ENCODE peak calls at places on chromosomes 3 and 15, in six cellular contexts. L is K562, U is HepG2, Q is SK-N-SH, G is GM12878, M is H1. S is an unnamed sample.

GRCh38 chr3:56055616-56056350 is 412.5 kb downstream of the ERC2 start:
- DNase-seq in L (no peak), U (no peak), Q (no peak), G (no peak), M (no peak), S (no peak)

GRCh38 chr3:63473641-63474166 is 178.8 kb upstream of the SNTN start:
- DNase-seq in L (no peak), U (no peak), Q (no peak), G (no peak), M (no peak), S (no peak)

GRCh38 chr3:159860727-159861126 is 127.9 kb upstream of the IL12A start:
- DNase-seq in L (no peak), U (no peak), Q (no peak), G (no peak), M (no peak), S (peak; percentile 32)

GRCh38 chr15:76209523-76209922 is 101.7 kb downstream of the ETFA start:
- DNase-seq in L (no peak), U (no peak), Q (no peak), G (no peak), M (no peak), S (no peak)

GRCh38 chr15:88018865-88019626 is 237.5 kb downstream of the NTRK3 start:
- DNase-seq in L (no peak), U (no peak), Q (no peak), G (no peak), M (no peak), S (no peak)

GRCh38 chr3:147419062-147419701 is 10.0 kb downstream of the ZIC1 start:
- DNase-seq in L (peak; percentile 73), U (no peak), Q (peak; percentile 65), G (no peak), M (peak; percentile 94), S (no peak)

GRCh38 chr15:70533931-70534742 is 229.2 kb downstream of the UACA start:
- DNase-seq in L (no peak), U (no peak), Q (no peak), G (no peak), M (peak; percentile 7), S (no peak)

GRCh38 chr3:85255954-85256353 is 297.2 kb downstream of the CADM2 start:
- DNase-seq in L (no peak), U (no peak), Q (no peak), G (no peak), M (no peak), S (no peak)

GRCh38 chr3:184314700-184315505 is 497 bp downstream of the EIF4G1 start:
- DNase-seq in L (peak; percentile 86), U (peak; percentile 48), Q (peak; percentile 87), G (no peak), M (peak; percentile 69), S (no peak)

GRCh38 chr3:127172211-127172610 is 20.7 kb upstream of the PRR23E start:
- DNase-seq in L (no peak), U (no peak), Q (no peak), G (no peak), M (peak; percentile 38), S (no peak)

GRCh38 chr3:196298521-196298920 is 11.0 kb upstream of the PCYT1A start:
- DNase-seq in L (no peak), U (no peak), Q (no peak), G (no peak), M (no peak), S (no peak)

GRCh38 chr3:71968491-71968890 is 183.5 kb upstream of the PROK2 start:
- DNase-seq in L (no peak), U (no peak), Q (no peak), G (no peak), M (no peak), S (no peak)

GRCh38 chr3:174337227-174337626 is 521.9 kb upstream of the NAALADL2 start:
- DNase-seq in L (no peak), U (no peak), Q (no peak), G (no peak), M (no peak), S (peak; percentile 83)

GRCh38 chr15:39462691-39463090 is 118.2 kb upstream of the THBS1 start:
- DNase-seq in L (no peak), U (no peak), Q (no peak), G (no peak), M (no peak), S (no peak)

GRCh38 chr15:45386420-45386819 is 8.1 kb upstream of the GATM start:
- DNase-seq in L (no peak), U (peak; percentile 47), Q (no peak), G (no peak), M (no peak), S (no peak)

GRCh38 chr3:39267631-39268553 is 11.9 kb downstream of the CX3CR1 start:
- DNase-seq in L (no peak), U (no peak), Q (no peak), G (no peak), M (no peak), S (no peak)

GRCh38 chr3:55416381-55416821 is 70.7 kb downstream of the WNT5A start:
- DNase-seq in L (no peak), U (no peak), Q (peak; percentile 4), G (no peak), M (no peak), S (no peak)

GRCh38 chr3:80688814-80689213 is 921.0 kb upstream of the ROBO1 start:
- DNase-seq in L (no peak), U (peak; percentile 19), Q (peak; percentile 7), G (no peak), M (no peak), S (no peak)

GRCh38 chr3:65619391-65620298 is 419.1 kb downstream of the MAGI1 start:
- DNase-seq in L (no peak), U (no peak), Q (no peak), G (no peak), M (no peak), S (no peak)

GRCh38 chr3:119600732-119601131 is 3.0 kb downstream of the PLA1A start:
- DNase-seq in L (peak; percentile 9), U (no peak), Q (peak; percentile 44), G (peak; percentile 85), M (peak; percentile 69), S (peak; percentile 13)

GRCh38 chr3:38354588-38355344 is 8.2 kb downstream of the XYLB start:
- DNase-seq in L (no peak), U (no peak), Q (no peak), G (no peak), M (no peak), S (peak; percentile 32)

GRCh38 chr3:66450389-66451022 is 50.3 kb downstream of the LRIG1 start:
- DNase-seq in L (no peak), U (no peak), Q (no peak), G (no peak), M (no peak), S (no peak)

GRCh38 chr3:33417051-33417673 is 23.0 kb downstream of the UBP1 start:
- DNase-seq in L (no peak), U (no peak), Q (no peak), G (no peak), M (no peak), S (no peak)

GRCh38 chr3:175573226-175573625 is 714.1 kb downstream of the NAALADL2 start:
- DNase-seq in L (no peak), U (no peak), Q (no peak), G (no peak), M (no peak), S (no peak)

DNA sequence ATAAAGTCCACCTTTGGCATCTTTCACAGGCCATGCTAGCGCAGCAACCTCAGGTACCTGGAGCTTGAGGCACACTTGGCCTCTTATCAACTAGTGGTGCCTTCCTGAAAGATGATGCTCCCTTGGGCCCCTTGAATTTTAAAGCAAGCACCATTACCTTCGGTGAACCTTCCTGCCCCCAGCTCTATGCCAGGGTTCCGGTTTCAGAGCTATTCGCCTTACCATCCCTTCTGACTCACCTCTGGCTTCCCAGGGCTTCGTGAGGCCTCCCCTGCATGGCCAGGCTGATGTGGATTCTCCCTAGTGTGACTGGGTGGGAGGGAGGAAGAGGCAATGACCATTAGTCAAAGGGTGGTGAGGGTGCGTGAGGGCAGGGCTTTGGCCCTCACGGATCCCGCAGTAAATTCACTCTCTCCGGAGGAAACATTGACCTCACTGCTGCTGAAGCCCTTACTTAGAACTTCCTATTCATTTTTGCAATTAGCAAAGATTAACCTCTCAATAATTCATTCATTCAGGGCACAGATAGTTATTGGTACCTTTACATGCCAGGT is 16.3 kb downstream of the BHLHE40 start:
- DNase-seq in L (no peak), U (no peak), Q (no peak), G (no peak), M (peak; percentile 23), S (no peak)
- TF ChIP-seq GABPA in L (no peak), U (no peak), Q (no peak), G (no peak), M (no peak), S (no peak)

DNA sequence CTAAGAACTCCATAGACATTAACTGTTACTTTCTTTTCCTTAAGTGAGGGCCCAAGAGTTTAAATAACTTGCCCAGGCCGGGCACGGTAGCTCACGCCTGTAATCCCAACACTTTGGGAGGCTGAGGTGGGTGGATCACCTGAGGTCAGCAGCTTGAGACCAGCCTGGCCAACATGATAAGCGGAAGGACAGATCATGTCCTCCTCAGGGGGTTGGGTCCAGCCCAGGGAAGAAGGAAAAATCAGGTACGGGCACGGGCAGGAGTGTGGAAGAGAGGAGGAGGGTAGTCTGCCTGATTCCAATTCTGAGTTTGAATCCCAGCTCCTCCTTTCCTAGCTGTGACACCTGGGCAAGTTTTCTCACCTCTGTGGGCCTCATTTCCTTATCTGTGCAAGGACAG is 118.8 kb downstream of the ANP32A start:
- DNase-seq in L (no peak), U (no peak), Q (no peak), G (no peak), M (no peak), S (no peak)
- TF ChIP-seq GABPA in L (no peak), U (no peak), Q (no peak), G (no peak), M (no peak), S (no peak)

DNA sequence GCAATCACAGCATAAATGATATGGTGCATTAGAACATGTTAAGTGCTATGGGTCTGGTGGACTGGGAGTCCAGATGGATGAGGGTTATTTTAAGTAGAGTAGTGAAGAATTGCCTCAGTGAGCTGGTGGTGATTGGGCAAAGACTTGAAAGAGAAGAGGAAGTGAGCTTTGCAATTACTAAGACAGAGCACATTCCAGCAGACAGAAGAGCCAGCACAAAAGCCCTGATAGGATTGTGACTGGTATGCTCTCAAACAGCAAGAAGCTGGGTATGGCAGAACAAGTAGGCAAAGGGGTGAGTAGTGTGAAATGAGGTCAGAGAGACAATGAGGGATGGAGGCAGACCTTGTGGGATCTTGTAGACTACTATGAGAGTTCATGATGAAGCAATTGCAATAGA is 2.0 kb upstream of the ACKR4 start:
- DNase-seq in L (no peak), U (no peak), Q (no peak), G (no peak), M (no peak), S (peak; percentile 56)
- TF ChIP-seq GABPA in L (no peak), U (no peak), Q (no peak), G (no peak), M (no peak), S (no peak)

DNA sequence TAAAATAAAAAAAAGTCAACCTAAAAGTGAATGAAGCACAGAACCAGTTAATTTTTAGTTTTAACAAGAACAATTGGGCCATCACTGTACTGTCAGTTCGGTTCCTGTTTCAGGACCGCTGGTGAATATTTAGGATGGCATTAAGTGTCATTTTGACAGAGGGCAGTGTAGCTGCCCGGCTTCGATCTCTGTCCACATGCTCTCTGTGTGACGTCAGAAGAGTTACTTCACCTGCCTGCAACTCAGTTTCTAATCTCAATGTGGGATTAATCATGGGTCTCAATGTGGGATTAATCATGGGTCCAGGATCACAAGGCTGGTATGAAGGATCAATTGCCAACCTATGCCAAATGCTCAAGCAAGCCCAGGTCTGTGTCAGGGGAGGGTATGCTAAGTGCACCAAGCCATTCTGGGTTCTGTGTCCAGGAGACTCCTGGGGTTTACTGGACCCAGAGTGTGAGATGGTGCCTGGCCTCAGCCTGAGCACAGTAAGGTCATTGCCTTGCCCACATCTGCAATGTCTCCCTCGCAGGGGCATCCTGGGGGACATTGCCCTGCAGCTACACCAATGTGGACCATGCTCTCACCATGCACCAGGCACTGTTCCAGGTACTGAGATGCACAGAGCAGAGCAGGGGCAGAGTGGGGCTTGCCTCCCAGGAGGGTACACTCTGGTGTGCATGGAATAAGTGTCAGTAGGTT is 8.1 kb downstream of the GABRA5 start:
- DNase-seq in L (no peak), U (no peak), Q (no peak), G (no peak), M (no peak), S (no peak)
- TF ChIP-seq GABPA in L (no peak), U (no peak), Q (no peak), G (no peak), M (no peak), S (no peak)

S was measured in HL-60.